ENCODE peak calls at places on chromosomes 4 and X, in ten cellular contexts. One of them, this sample, is unnamed.

GRCh38 chr4:86004030-86004429 is 355.8 kb downstream of the MAPK10 start:
- DNase-seq in psoas muscle: no peak
- DNase-seq in transverse colon: no peak
- DNase-seq in mammary epithelial cell: no peak
- DNase-seq in left ventricle myocardium inferior: no peak
- DNase-seq in HCT116: no peak
- DNase-seq in heart right ventricle: no peak
- DNase-seq in thyroid gland: no peak
- DNase-seq in PC-3: no peak
- DNase-seq in A673: no peak
- DNase-seq in this sample: no peak

GRCh38 chr4:8763966-8764901 is 107.4 kb downstream of the HMX1 start:
- DNase-seq in psoas muscle: no peak
- DNase-seq in transverse colon: no peak
- DNase-seq in mammary epithelial cell: no peak
- DNase-seq in left ventricle myocardium inferior: peak
- DNase-seq in HCT116: no peak
- DNase-seq in heart right ventricle: no peak
- DNase-seq in thyroid gland: no peak
- DNase-seq in PC-3: no peak
- DNase-seq in A673: no peak
- DNase-seq in this sample: no peak

GRCh38 chr4:3879681-3880594 is 113.8 kb downstream of the ADRA2C start:
- DNase-seq in psoas muscle: no peak
- DNase-seq in transverse colon: no peak
- DNase-seq in mammary epithelial cell: no peak
- DNase-seq in left ventricle myocardium inferior: no peak
- DNase-seq in HCT116: no peak
- DNase-seq in heart right ventricle: no peak
- DNase-seq in thyroid gland: no peak
- DNase-seq in PC-3: no peak
- DNase-seq in A673: no peak
- DNase-seq in this sample: no peak

GRCh38 chrX:12970691-12971202 is 4.2 kb upstream of the TMSB4X start:
- DNase-seq in psoas muscle: no peak
- DNase-seq in transverse colon: no peak
- DNase-seq in mammary epithelial cell: no peak
- DNase-seq in left ventricle myocardium inferior: no peak
- DNase-seq in HCT116: no peak
- DNase-seq in heart right ventricle: no peak
- DNase-seq in thyroid gland: no peak
- DNase-seq in PC-3: peak
- DNase-seq in A673: peak
- DNase-seq in this sample: no peak

GRCh38 chr4:147984065-147984777 is 252.3 kb downstream of the ARHGAP10 start:
- DNase-seq in psoas muscle: no peak
- DNase-seq in transverse colon: peak
- DNase-seq in mammary epithelial cell: peak
- DNase-seq in left ventricle myocardium inferior: no peak
- DNase-seq in HCT116: peak
- DNase-seq in heart right ventricle: no peak
- DNase-seq in thyroid gland: peak
- DNase-seq in PC-3: peak
- DNase-seq in A673: peak
- DNase-seq in this sample: no peak

GRCh38 chr4:1474126-1475090 is 68.2 kb upstream of the NKX1-1 start:
- DNase-seq in psoas muscle: no peak
- DNase-seq in transverse colon: no peak
- DNase-seq in mammary epithelial cell: no peak
- DNase-seq in left ventricle myocardium inferior: no peak
- DNase-seq in HCT116: no peak
- DNase-seq in heart right ventricle: no peak
- DNase-seq in thyroid gland: no peak
- DNase-seq in PC-3: no peak
- DNase-seq in A673: no peak
- DNase-seq in this sample: no peak

GRCh38 chr4:83010111-83010521 is 507 bp downstream of the LIN54 start:
- DNase-seq in psoas muscle: no peak
- DNase-seq in transverse colon: no peak
- DNase-seq in mammary epithelial cell: peak
- DNase-seq in left ventricle myocardium inferior: no peak
- DNase-seq in HCT116: no peak
- DNase-seq in heart right ventricle: no peak
- DNase-seq in thyroid gland: no peak
- DNase-seq in PC-3: peak
- DNase-seq in A673: no peak
- DNase-seq in this sample: no peak

GRCh38 chrX:1020634-1021166 is 191.7 kb downstream of the CRLF2 start:
- DNase-seq in psoas muscle: no peak
- DNase-seq in transverse colon: no peak
- DNase-seq in mammary epithelial cell: no peak
- DNase-seq in left ventricle myocardium inferior: no peak
- DNase-seq in HCT116: no peak
- DNase-seq in heart right ventricle: no peak
- DNase-seq in thyroid gland: no peak
- DNase-seq in PC-3: no peak
- DNase-seq in A673: no peak
- DNase-seq in this sample: no peak

GRCh38 chr4:99321241-99322191 is at the start of gene ADH1B:
- DNase-seq in psoas muscle: no peak
- DNase-seq in transverse colon: no peak
- DNase-seq in mammary epithelial cell: no peak
- DNase-seq in left ventricle myocardium inferior: no peak
- DNase-seq in HCT116: no peak
- DNase-seq in heart right ventricle: no peak
- DNase-seq in thyroid gland: no peak
- DNase-seq in PC-3: no peak
- DNase-seq in A673: no peak
- DNase-seq in this sample: no peak

GRCh38 chr4:99855677-99856076 is 38.5 kb downstream of the LAMTOR3 start:
- DNase-seq in psoas muscle: no peak
- DNase-seq in transverse colon: no peak
- DNase-seq in mammary epithelial cell: no peak
- DNase-seq in left ventricle myocardium inferior: no peak
- DNase-seq in HCT116: no peak
- DNase-seq in heart right ventricle: no peak
- DNase-seq in thyroid gland: no peak
- DNase-seq in PC-3: no peak
- DNase-seq in A673: no peak
- DNase-seq in this sample: no peak

GRCh38 chr4:180669637-180670036 is 1573.6 kb upstream of the TENM3 start:
- DNase-seq in psoas muscle: no peak
- DNase-seq in transverse colon: no peak
- DNase-seq in mammary epithelial cell: peak
- DNase-seq in left ventricle myocardium inferior: no peak
- DNase-seq in HCT116: no peak
- DNase-seq in heart right ventricle: no peak
- DNase-seq in thyroid gland: no peak
- DNase-seq in PC-3: peak
- DNase-seq in A673: no peak
- DNase-seq in this sample: no peak

GRCh38 chrX:107741318-107741813 is 34.2 kb downstream of the TSC22D3 start:
- DNase-seq in psoas muscle: no peak
- DNase-seq in transverse colon: no peak
- DNase-seq in mammary epithelial cell: no peak
- DNase-seq in left ventricle myocardium inferior: no peak
- DNase-seq in HCT116: no peak
- DNase-seq in heart right ventricle: no peak
- DNase-seq in thyroid gland: no peak
- DNase-seq in PC-3: no peak
- DNase-seq in A673: no peak
- DNase-seq in this sample: no peak

GRCh38 chrX:18961686-18962085 is 22.2 kb downstream of the PHKA2 start:
- DNase-seq in psoas muscle: no peak
- DNase-seq in transverse colon: no peak
- DNase-seq in mammary epithelial cell: no peak
- DNase-seq in left ventricle myocardium inferior: no peak
- DNase-seq in HCT116: no peak
- DNase-seq in heart right ventricle: no peak
- DNase-seq in thyroid gland: no peak
- DNase-seq in PC-3: no peak
- DNase-seq in A673: no peak
- DNase-seq in this sample: no peak

GRCh38 chr4:6152879-6153705 is 47.3 kb downstream of the JAKMIP1 start:
- DNase-seq in psoas muscle: no peak
- DNase-seq in transverse colon: no peak
- DNase-seq in mammary epithelial cell: no peak
- DNase-seq in left ventricle myocardium inferior: no peak
- DNase-seq in HCT116: no peak
- DNase-seq in heart right ventricle: no peak
- DNase-seq in thyroid gland: no peak
- DNase-seq in PC-3: no peak
- DNase-seq in A673: no peak
- DNase-seq in this sample: no peak

GRCh38 chr4:113057891-113058290 is 8.4 kb downstream of the ANK2 start:
- DNase-seq in psoas muscle: no peak
- DNase-seq in transverse colon: no peak
- DNase-seq in mammary epithelial cell: peak
- DNase-seq in left ventricle myocardium inferior: no peak
- DNase-seq in HCT116: peak
- DNase-seq in heart right ventricle: no peak
- DNase-seq in thyroid gland: no peak
- DNase-seq in PC-3: peak
- DNase-seq in A673: no peak
- DNase-seq in this sample: no peak

GRCh38 chr4:128006592-128006991 is 41.4 kb downstream of the ABHD18 start:
- DNase-seq in psoas muscle: no peak
- DNase-seq in transverse colon: no peak
- DNase-seq in mammary epithelial cell: peak
- DNase-seq in left ventricle myocardium inferior: no peak
- DNase-seq in HCT116: no peak
- DNase-seq in heart right ventricle: no peak
- DNase-seq in thyroid gland: no peak
- DNase-seq in PC-3: no peak
- DNase-seq in A673: no peak
- DNase-seq in this sample: no peak

DNA sequence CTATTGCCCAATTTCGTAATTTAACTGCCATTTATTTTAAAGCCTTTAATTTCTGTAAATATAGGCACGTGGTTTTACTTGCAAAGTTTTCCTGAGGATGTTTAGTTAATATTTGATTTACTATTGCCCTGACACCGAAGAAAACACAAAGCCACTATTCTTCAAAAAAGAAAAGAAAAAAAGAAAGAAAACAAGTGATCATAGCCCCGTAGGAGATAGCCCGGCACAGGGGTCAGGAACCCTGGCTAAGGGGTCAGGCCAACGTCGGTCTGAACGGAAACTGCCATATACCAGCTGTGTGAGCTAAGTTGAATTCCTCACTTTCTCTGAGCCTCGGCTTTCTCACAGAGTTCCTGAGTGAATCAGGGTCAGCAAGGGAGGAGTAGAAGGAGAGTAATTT is 17.7 kb upstream of the LAMP2 start:
- DNase-seq in psoas muscle: no peak
- DNase-seq in transverse colon: no peak
- DNase-seq in mammary epithelial cell: no peak
- DNase-seq in left ventricle myocardium inferior: no peak
- DNase-seq in HCT116: no peak
- DNase-seq in heart right ventricle: no peak
- DNase-seq in thyroid gland: no peak
- DNase-seq in PC-3: no peak
- DNase-seq in A673: no peak
- DNase-seq in this sample: no peak
- H3K27ac ChIP-seq in psoas muscle: peak
- H3K27ac ChIP-seq in transverse colon: peak
- H3K27ac ChIP-seq in mammary epithelial cell: no peak
- H3K27ac ChIP-seq in left ventricle myocardium inferior: peak
- H3K27ac ChIP-seq in HCT116: peak
- H3K27ac ChIP-seq in heart right ventricle: no peak
- H3K27ac ChIP-seq in thyroid gland: no peak
- H3K27ac ChIP-seq in PC-3: no peak
- H3K27ac ChIP-seq in A673: no peak
- H3K27ac ChIP-seq in this sample: no peak

DNA sequence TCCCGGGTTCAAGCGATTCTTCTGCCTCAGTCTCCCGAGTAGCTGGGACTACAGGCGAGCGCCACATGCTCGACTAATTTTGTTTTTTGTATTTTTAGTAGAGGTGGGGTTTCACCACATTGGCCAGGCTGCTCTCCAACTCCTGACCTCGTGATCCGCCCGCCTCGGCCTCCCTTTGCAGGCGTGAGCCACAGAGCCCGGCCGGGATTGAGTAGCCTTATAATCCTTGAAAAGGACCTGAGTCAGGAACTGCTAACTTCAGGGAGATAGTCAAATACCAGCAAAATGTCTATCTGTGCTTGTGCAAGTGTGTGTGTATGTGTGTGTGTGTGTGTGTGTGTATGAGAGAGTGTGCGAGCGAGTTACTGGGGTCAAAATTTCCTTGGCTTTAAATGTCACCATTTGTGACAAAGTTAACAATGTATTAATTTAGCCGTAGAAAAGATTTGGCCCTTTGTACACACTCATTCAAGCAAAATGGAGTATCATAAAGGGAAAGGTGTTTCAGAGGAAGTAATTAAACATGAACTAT is 1.8 kb upstream of the KDM6A start:
- DNase-seq in psoas muscle: peak
- DNase-seq in transverse colon: peak
- DNase-seq in mammary epithelial cell: no peak
- DNase-seq in left ventricle myocardium inferior: no peak
- DNase-seq in HCT116: no peak
- DNase-seq in heart right ventricle: peak
- DNase-seq in thyroid gland: peak
- DNase-seq in PC-3: peak
- DNase-seq in A673: no peak
- DNase-seq in this sample: no peak
- H3K27ac ChIP-seq in psoas muscle: peak
- H3K27ac ChIP-seq in transverse colon: peak
- H3K27ac ChIP-seq in mammary epithelial cell: peak
- H3K27ac ChIP-seq in left ventricle myocardium inferior: peak
- H3K27ac ChIP-seq in HCT116: no peak
- H3K27ac ChIP-seq in heart right ventricle: no peak
- H3K27ac ChIP-seq in thyroid gland: no peak
- H3K27ac ChIP-seq in PC-3: peak
- H3K27ac ChIP-seq in A673: peak
- H3K27ac ChIP-seq in this sample: no peak

DNA sequence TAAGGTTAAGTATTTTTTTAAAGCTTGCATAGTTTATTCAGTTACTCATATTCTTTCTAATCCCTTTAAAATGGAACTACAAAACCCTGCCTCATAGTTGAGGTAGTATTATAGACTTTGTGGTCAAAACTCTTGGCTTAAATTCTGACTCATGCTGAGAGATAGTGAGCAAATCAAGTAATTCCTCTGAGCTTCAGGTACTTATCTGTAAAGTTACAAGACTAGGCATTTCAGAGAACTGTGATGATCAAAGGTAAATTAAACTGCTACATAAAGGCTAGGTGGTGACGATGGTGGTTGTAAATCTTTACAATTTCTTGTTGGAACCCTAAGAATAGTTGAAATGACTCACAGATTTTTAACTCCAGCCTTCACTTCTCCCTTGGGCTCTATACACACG is 3.2 kb upstream of the CLOCK start:
- DNase-seq in psoas muscle: no peak
- DNase-seq in transverse colon: no peak
- DNase-seq in mammary epithelial cell: peak
- DNase-seq in left ventricle myocardium inferior: no peak
- DNase-seq in HCT116: peak
- DNase-seq in heart right ventricle: no peak
- DNase-seq in thyroid gland: no peak
- DNase-seq in PC-3: peak
- DNase-seq in A673: no peak
- DNase-seq in this sample: no peak
- H3K27ac ChIP-seq in psoas muscle: no peak
- H3K27ac ChIP-seq in transverse colon: no peak
- H3K27ac ChIP-seq in mammary epithelial cell: peak
- H3K27ac ChIP-seq in left ventricle myocardium inferior: no peak
- H3K27ac ChIP-seq in HCT116: peak
- H3K27ac ChIP-seq in heart right ventricle: no peak
- H3K27ac ChIP-seq in thyroid gland: no peak
- H3K27ac ChIP-seq in PC-3: peak
- H3K27ac ChIP-seq in A673: no peak
- H3K27ac ChIP-seq in this sample: no peak

GRCh38 chrX:118780509-118780908 is 43.1 kb upstream of the ZCCHC12 start:
- DNase-seq in psoas muscle: no peak
- DNase-seq in transverse colon: no peak
- DNase-seq in mammary epithelial cell: no peak
- DNase-seq in left ventricle myocardium inferior: no peak
- DNase-seq in HCT116: no peak
- DNase-seq in heart right ventricle: no peak
- DNase-seq in thyroid gland: no peak
- DNase-seq in PC-3: no peak
- DNase-seq in A673: no peak
- DNase-seq in this sample: no peak
- H3K27ac ChIP-seq in psoas muscle: no peak
- H3K27ac ChIP-seq in transverse colon: no peak
- H3K27ac ChIP-seq in mammary epithelial cell: no peak
- H3K27ac ChIP-seq in left ventricle myocardium inferior: no peak
- H3K27ac ChIP-seq in HCT116: no peak
- H3K27ac ChIP-seq in heart right ventricle: no peak
- H3K27ac ChIP-seq in thyroid gland: no peak
- H3K27ac ChIP-seq in PC-3: peak
- H3K27ac ChIP-seq in A673: no peak
- H3K27ac ChIP-seq in this sample: no peak

This sample was measured in caudate nucleus.